ENCODE peak calls at places on chromosomes 12 and 14, in nine cellular contexts. Y, C, A, T, H, V, Z, X and L are unnamed samples.

GRCh38 chr14:71142375-71143038 is 235.2 kb downstream of the PCNX1 start:
- DNase-seq in Y (no peak), C (no peak), A (no peak), T (no peak), H (no peak), V (no peak), Z (no peak), X (no peak), L (no peak)

GRCh38 chr12:12606793-12607589 is 4.7 kb upstream of the CREBL2 start:
- DNase-seq in Y (no peak), C (no peak), A (no peak), T (no peak), H (peak; percentile 16), V (no peak), Z (no peak), X (peak; percentile 32), L (no peak)

GRCh38 chr12:116385486-116386217 is 108.2 kb upstream of the MED13L start:
- DNase-seq in Y (no peak), C (no peak), A (no peak), T (no peak), H (peak; percentile 87), V (no peak), Z (no peak), X (peak; percentile 81), L (no peak)

GRCh38 chr14:30610719-30611388 is 11.3 kb upstream of the SCFD1 start:
- DNase-seq in Y (peak; percentile 73), C (no peak), A (no peak), T (peak; percentile 74), H (peak; percentile 60), V (peak; percentile 55), Z (peak; percentile 60), X (peak; percentile 75), L (no peak)

GRCh38 chr14:53921027-53921426 is 35.6 kb downstream of the BMP4 start:
- DNase-seq in Y (no peak), C (no peak), A (no peak), T (no peak), H (no peak), V (no peak), Z (no peak), X (no peak), L (no peak)

GRCh38 chr14:77051101-77051500 is 22.6 kb upstream of the IRF2BPL start:
- DNase-seq in Y (peak; percentile 81), C (no peak), A (peak; percentile 52), T (no peak), H (no peak), V (peak; percentile 36), Z (peak; percentile 60), X (no peak), L (peak; percentile 88)

GRCh38 chr14:94394594-94395305 is 6.3 kb upstream of the SERPINA1 start:
- DNase-seq in Y (peak; percentile 74), C (no peak), A (no peak), T (peak; percentile 33), H (no peak), V (peak; percentile 59), Z (no peak), X (peak; percentile 74), L (no peak)

GRCh38 chr12:130952106-130952505 is 1.6 kb upstream of the ADGRD1 start:
- DNase-seq in Y (no peak), C (no peak), A (no peak), T (no peak), H (no peak), V (no peak), Z (no peak), X (no peak), L (no peak)

GRCh38 chr12:102171951-102172350 is 25.7 kb downstream of the PMCH start:
- DNase-seq in Y (no peak), C (no peak), A (no peak), T (no peak), H (no peak), V (no peak), Z (no peak), X (no peak), L (no peak)

GRCh38 chr12:12744556-12745305 is 27.6 kb downstream of the CDKN1B start:
- DNase-seq in Y (no peak), C (no peak), A (no peak), T (peak; percentile 29), H (no peak), V (no peak), Z (no peak), X (no peak), L (no peak)

GRCh38 chr12:20369164-20370000 is 1.0 kb downstream of the PDE3A start:
- DNase-seq in Y (peak; percentile 94), C (peak; percentile 85), A (peak; percentile 75), T (peak; percentile 84), H (peak; percentile 75), V (peak; percentile 35), Z (peak; percentile 27), X (no peak), L (peak; percentile 81)

GRCh38 chr14:100067971-100068959 is 3.0 kb downstream of the EVL start:
- DNase-seq in Y (no peak), C (peak; percentile 33), A (no peak), T (peak; percentile 66), H (no peak), V (no peak), Z (peak; percentile 67), X (no peak), L (peak; percentile 74)

GRCh38 chr14:53501361-53502320 is 348.5 kb upstream of the DDHD1 start:
- DNase-seq in Y (no peak), C (no peak), A (no peak), T (no peak), H (no peak), V (no peak), Z (no peak), X (no peak), L (no peak)

GRCh38 chr12:124395284-124395752 is 100.4 kb downstream of the RFLNA start:
- DNase-seq in Y (no peak), C (no peak), A (no peak), T (no peak), H (peak; percentile 78), V (no peak), Z (no peak), X (no peak), L (no peak)

GRCh38 chr14:93040443-93040842 is 75.3 kb downstream of the ITPK1 start:
- DNase-seq in Y (no peak), C (no peak), A (no peak), T (peak; percentile 58), H (no peak), V (no peak), Z (peak; percentile 59), X (no peak), L (no peak)

GRCh38 chr14:77305696-77306095 is 15.0 kb downstream of the POMT2 start:
- DNase-seq in Y (no peak), C (no peak), A (no peak), T (no peak), H (no peak), V (no peak), Z (no peak), X (no peak), L (no peak)

GRCh38 chr12:6821674-6822433 is at the start of gene GPR162:
- DNase-seq in Y (peak; percentile 88), C (peak; percentile 82), A (peak; percentile 73), T (peak; percentile 48), H (peak; percentile 43), V (no peak), Z (peak; percentile 52), X (no peak), L (no peak)
- H3K27ac ChIP-seq in Y (peak within 1 kb of the TSS; percentile 55), C (no peak within 1 kb of the TSS), A (no peak within 1 kb of the TSS), T (peak within 1 kb of the TSS; percentile 77), H (peak within 1 kb of the TSS; percentile 76), V (no peak within 1 kb of the TSS), Z (peak within 1 kb of the TSS; percentile 73), X (no peak within 1 kb of the TSS), L (no peak within 1 kb of the TSS)

GRCh38 chr12:6824962-6825381 is 3.2 kb upstream of the P3H3 start:
- DNase-seq in Y (no peak), C (peak; percentile 47), A (no peak), T (no peak), H (no peak), V (no peak), Z (no peak), X (no peak), L (no peak)
- TF ChIP-seq EP300 in Y (no peak), C (no peak), A (no peak), T (no peak), H (no peak), V (no peak), Z (no peak), X (no peak), L (no peak)

DNA sequence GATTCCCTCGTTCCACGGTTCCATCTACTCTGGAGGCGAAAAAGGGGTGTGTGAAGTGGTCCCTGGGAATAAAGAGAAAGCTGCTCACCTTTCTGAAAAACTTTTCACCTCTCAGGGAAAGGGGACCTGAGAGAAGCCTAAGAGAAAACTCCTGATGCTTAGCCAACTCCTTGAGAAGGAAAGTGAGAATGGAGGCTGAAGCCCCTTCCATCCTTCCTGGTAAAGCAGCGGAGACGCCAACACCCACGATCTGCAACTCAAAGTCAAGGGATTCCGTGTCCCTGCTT is 110.0 kb downstream of the ARF6 start:
- DNase-seq in Y (no peak), C (no peak), A (no peak), T (no peak), H (no peak), V (no peak), Z (no peak), X (no peak), L (no peak)
- H3K27ac ChIP-seq in Y (peak overlapping the region; percentile 78), C (no peak overlapping the region), A (peak overlapping the region; percentile 52), T (peak overlapping the region; percentile 92), H (peak overlapping the region; percentile 90), V (peak overlapping the region; percentile 88), Z (peak overlapping the region; percentile 89), X (peak overlapping the region; percentile 87), L (peak overlapping the region; percentile 96)

DNA sequence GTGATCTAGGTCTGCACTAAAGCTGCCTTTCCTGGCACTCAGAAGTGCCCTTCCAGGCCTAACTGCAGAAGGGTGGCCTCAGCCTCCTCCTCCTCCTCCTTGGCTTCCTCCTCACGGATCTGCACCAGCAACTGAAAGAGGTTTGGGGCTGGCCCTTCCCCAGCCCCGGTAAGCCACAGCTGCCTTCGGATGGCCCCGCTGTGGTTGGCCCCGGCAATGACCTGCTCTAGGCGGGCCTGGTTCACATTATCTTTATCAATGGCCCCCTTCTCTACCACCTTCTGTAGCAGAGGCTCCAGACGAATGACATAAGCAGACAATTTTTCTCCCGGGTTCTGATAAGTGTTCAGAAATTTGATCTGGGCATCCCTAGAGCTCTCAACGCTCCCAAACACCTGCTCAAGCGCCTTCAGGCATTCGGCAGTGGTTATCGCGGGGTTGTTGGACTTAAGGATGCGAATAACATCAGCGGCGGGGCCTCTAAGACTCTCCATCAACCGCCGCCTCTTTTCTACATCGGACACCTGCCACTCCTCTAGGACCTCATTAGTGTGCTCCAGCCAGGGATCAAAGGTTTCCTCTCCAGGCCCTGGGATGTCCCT is 1.5 kb downstream of the PNMA1 start:
- DNase-seq in Y (no peak), C (no peak), A (peak; percentile 47), T (no peak), H (no peak), V (no peak), Z (no peak), X (no peak), L (no peak)
- TF ChIP-seq EP300 in Y (no peak), C (no peak), A (no peak), T (no peak), H (no peak), V (no peak), Z (no peak), X (no peak), L (no peak)